ENCODE peak calls at places on chromosome 3, in six cellular contexts. W, Y, C, H, L and F are unnamed samples.

GRCh38 chr3:69649713-69650419 is 89.4 kb upstream of the MITF start:
- DNase-seq in C (no peak), Y (no peak), L (no peak), H (no peak), W (no peak), F (no peak)

GRCh38 chr3:27216955-27217552 is 152.1 kb downstream of the NEK10 start:
- DNase-seq in W (no peak), H (no peak), L (no peak), C (no peak), Y (no peak), F (no peak)

GRCh38 chr3:46215810-46216414 is 7.8 kb upstream of the CCR1 start:
- DNase-seq in C (no peak), L (no peak), W (peak; percentile 35), H (no peak), Y (no peak), F (no peak)

GRCh38 chr3:176950743-176951142 is 246.5 kb downstream of the TBL1XR1 start:
- DNase-seq in C (no peak), L (no peak), H (no peak), W (no peak), Y (no peak), F (no peak)

GRCh38 chr3:60953406-60953805 is 297.8 kb downstream of the FHIT start:
- DNase-seq in Y (no peak), H (no peak), C (no peak), W (no peak), L (no peak), F (no peak)

GRCh38 chr3:69541059-69541471 is 155.2 kb upstream of the FRMD4B start:
- DNase-seq in L (peak; percentile 47), H (no peak), W (no peak), Y (no peak), C (peak; percentile 31), F (no peak)

GRCh38 chr3:51538459-51539290 is at the start of gene RAD54L2:
- DNase-seq in Y (peak; percentile 80), W (peak; percentile 61), L (peak; percentile 90), C (peak; percentile 93), H (peak; percentile 23), F (peak; percentile 77)

GRCh38 chr3:51704511-51704950 is 2.3 kb upstream of the GRM2 start:
- DNase-seq in W (no peak), C (no peak), Y (no peak), L (no peak), H (no peak), F (no peak)

DNA sequence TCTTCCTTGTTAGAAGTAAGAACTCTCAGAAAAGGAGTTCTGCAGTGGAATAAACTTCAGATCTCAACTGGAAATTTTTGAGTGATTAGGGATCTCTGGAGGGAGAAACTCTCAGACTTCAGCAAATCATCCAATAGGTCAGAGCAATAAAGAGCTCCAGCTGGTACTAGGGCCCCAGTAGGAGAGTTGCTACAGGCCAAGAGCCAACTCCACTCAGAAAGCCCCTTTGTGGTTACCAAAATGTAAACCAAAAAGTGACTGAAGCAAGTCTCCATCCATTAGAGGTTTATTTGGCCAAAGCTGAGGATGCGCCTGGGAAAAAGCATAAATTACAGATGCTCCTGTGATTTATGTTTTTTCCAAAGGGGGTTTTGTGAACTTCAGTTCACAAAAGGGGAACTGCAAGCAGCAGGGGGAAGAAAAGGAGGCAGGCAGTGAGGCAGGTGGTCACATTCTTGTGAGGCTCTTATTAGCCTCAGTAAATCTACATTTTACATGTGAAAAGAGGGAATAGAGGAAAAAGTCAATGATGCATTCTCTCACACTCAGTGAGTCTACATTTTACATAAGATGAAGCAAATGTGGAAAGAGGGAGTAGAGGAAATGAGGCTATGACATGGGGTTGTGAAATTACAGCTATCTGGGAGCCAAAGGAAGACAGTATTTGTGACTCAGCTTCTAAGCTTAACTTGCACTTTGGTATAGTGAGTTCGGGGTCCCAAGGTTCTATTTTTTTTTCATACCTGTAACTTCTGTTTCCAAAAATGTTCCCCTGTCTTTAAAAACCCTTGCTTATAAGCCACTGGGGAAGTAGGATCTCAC is 92.4 kb upstream of the DAZL start:
- DNase-seq in C (no peak), H (no peak), W (no peak), Y (no peak), L (no peak), F (peak; percentile 27)
- TF ChIP-seq GABPA in C (no peak), H (no peak), W (no peak), Y (no peak), L (no peak), F (no peak)

GRCh38 chr3:81300324-81300927 is 461.0 kb downstream of the GBE1 start:
- DNase-seq in Y (no peak), W (peak; percentile 96), C (no peak), L (no peak), H (no peak), F (no peak)
- TF ChIP-seq GABPA in Y (no peak), W (peak; percentile 55), C (no peak), L (no peak), H (no peak), F (no peak)

GRCh38 chr3:80213076-80213475 is 445.3 kb upstream of the ROBO1 start:
- DNase-seq in C (no peak), Y (no peak), L (no peak), W (no peak), H (no peak), F (no peak)

DNA sequence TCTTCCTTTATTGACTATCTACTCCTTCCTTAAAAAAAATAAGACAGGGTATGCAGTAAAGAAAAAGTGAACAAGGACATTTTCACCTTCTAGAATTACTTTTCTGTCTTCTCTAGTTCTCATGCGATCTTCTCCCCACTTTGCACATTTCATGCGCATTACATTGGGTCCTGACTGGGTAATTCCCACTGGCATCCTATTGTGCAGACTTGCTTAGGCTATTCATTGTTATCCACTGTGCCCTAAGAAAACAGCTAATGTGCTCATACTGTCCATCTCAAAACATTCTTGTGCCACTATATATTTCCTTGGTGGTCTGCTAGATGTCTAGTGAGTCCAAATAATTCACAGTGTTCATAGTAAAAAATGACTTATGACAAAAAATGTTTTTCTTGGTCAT is 447.4 kb upstream of the ROBO1 start:
- DNase-seq in Y (no peak), W (no peak), C (no peak), H (no peak), L (no peak), F (no peak)
- TF ChIP-seq GABPA in Y (no peak), W (no peak), C (no peak), H (no peak), L (no peak), F (no peak)

GRCh38 chr3:63349583-63350177 is 71.6 kb downstream of the SYNPR start:
- DNase-seq in H (no peak), W (peak; percentile 56), L (no peak), Y (peak; percentile 16), C (peak; percentile 45), F (peak; percentile 25)
- TF ChIP-seq GABPA in H (no peak), W (no peak), L (no peak), Y (no peak), C (no peak), F (no peak)

DNA sequence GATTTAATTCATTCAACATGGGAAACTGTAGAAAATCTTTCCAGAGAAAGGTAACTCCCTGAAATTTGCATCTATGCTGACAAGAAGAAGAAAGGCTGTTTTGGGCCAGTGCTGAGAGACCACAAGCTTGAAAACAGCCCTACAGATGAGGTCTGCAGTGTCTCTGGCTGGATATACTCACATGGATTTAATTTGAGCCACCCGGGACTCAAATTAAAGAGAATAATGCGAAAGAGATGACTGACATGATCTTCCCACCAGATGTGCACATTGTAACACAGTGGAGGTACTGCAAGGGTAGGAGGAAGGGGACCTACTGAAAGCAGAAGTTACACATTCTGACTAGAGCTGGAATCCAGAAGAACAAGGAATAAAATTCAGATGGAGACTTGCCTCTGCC is 728.3 kb upstream of the SGO1 start:
- DNase-seq in L (no peak), Y (no peak), W (no peak), C (peak; percentile 42), H (no peak), F (no peak)
- TF ChIP-seq GABPA in L (no peak), Y (no peak), W (no peak), C (no peak), H (no peak), F (no peak)

DNA sequence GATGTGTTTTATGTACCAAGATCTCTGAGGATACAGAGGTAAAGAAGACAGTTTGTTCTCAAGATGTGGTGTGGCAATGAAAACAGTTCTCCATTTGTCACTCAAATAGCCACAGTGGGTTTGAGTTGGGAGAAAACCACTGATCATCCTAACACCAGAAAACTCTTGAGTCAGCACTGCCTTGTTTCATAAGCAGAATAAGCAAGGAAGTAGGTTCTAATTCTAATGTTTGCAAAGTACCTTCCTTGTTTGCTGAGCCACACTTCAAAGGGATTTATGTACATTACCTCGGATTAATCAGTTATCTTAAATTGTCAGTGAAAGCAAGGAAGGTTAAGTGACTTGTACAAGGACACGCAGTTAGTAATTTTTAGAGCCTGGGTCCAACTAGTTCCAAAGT is 107.8 kb upstream of the BOC start:
- DNase-seq in Y (no peak), W (peak; percentile 71), C (no peak), H (no peak), L (no peak), F (peak; percentile 49)
- TF ChIP-seq GABPA in Y (no peak), W (no peak), C (no peak), H (no peak), L (no peak), F (no peak)

GRCh38 chr3:153463895-153464294 is 301.9 kb downstream of the RAP2B start:
- DNase-seq in H (peak; percentile 16), C (no peak), L (no peak), W (no peak), Y (no peak), F (no peak)
- TF ChIP-seq GABPA in H (no peak), C (no peak), L (no peak), W (no peak), Y (no peak), F (no peak)

GRCh38 chr3:133676336-133677118 is 14.8 kb upstream of the TOPBP1 start:
- DNase-seq in L (no peak), H (no peak), C (no peak), Y (no peak), W (no peak), F (no peak)
- TF ChIP-seq GABPA in L (no peak), H (no peak), C (no peak), Y (no peak), W (no peak), F (no peak)

GRCh38 chr3:57752307-57752706 is 3.8 kb upstream of the SLMAP start:
- DNase-seq in Y (no peak), C (no peak), W (no peak), L (no peak), H (no peak), F (no peak)
- TF ChIP-seq GABPA in Y (no peak), C (no peak), W (no peak), L (no peak), H (no peak), F (no peak)